ENCODE peak calls at places on chromosomes 6 and 20, in six cellular contexts. Z is PC-3; N is brain microvascular endothelial cell; Q is CD8-positive, alpha-beta T cell; Y is IMR-90; D is ovary. L is an unnamed sample.

GRCh38 chr6:30643656-30644055 is 3.3 kb upstream of the C6orf136 start:
- DNase-seq in Q (no peak), D (no peak), Z (no peak), N (no peak), Y (no peak), L (no peak)

GRCh38 chr6:73873081-73873480 is 177.1 kb downstream of the CD109 start:
- DNase-seq in N (no peak), Z (no peak), Q (no peak), D (no peak), Y (peak), L (no peak)

GRCh38 chr6:21157186-21157929 is 436.2 kb upstream of the SOX4 start:
- DNase-seq in D (no peak), Z (no peak), Q (no peak), N (no peak), Y (no peak), L (no peak)

GRCh38 chr6:7108196-7108963 is 619 bp downstream of the RREB1 start:
- DNase-seq in Y (peak), Q (peak), D (peak), Z (peak), N (peak), L (no peak)

GRCh38 chr20:34703573-34704176 is 469 bp upstream of the TP53INP2 start:
- DNase-seq in N (peak), D (no peak), Q (no peak), Z (peak), Y (peak), L (peak)

GRCh38 chr20:9978395-9979004 is 56.3 kb upstream of the ANKEF1 start:
- DNase-seq in N (peak), Y (peak), D (no peak), Q (peak), Z (peak), L (no peak)

GRCh38 chr6:145147981-145148380 is 587.3 kb downstream of the EPM2A start:
- DNase-seq in N (no peak), Y (no peak), D (no peak), Q (no peak), Z (no peak), L (no peak)

GRCh38 chr6:152634773-152635172 is 2.4 kb downstream of the SYNE1 start:
- DNase-seq in D (no peak), Z (no peak), N (no peak), Q (peak), Y (no peak), L (no peak)

GRCh38 chr6:149990672-149991402 is 27.1 kb downstream of the ULBP1 start:
- DNase-seq in D (no peak), Z (no peak), Y (no peak), Q (no peak), N (no peak), L (no peak)

GRCh38 chr6:83252717-83253116 is 59.6 kb downstream of the RWDD2A start:
- DNase-seq in D (no peak), N (peak), Y (peak), Q (no peak), Z (peak), L (no peak)

GRCh38 chr20:5127204-5127858 is 523 bp downstream of the CDS2 start:
- DNase-seq in Q (peak), Z (peak), Y (peak), N (no peak), D (peak), L (no peak)

GRCh38 chr6:135025775-135026174 is 28.8 kb downstream of the HBS1L start:
- DNase-seq in N (no peak), D (no peak), Q (no peak), Y (no peak), Z (no peak), L (no peak)

GRCh38 chr6:135025175-135025574 is 29.4 kb downstream of the HBS1L start:
- DNase-seq in N (no peak), Q (no peak), Z (no peak), Y (no peak), D (no peak), L (no peak)

GRCh38 chr6:135033238-135033637 is 21.4 kb downstream of the HBS1L start:
- DNase-seq in D (no peak), Y (no peak), Q (no peak), Z (no peak), N (no peak), L (no peak)

GRCh38 chr6:135030056-135030473 is 24.6 kb downstream of the HBS1L start:
- DNase-seq in Y (no peak), N (no peak), Z (no peak), D (no peak), Q (no peak), L (no peak)

DNA sequence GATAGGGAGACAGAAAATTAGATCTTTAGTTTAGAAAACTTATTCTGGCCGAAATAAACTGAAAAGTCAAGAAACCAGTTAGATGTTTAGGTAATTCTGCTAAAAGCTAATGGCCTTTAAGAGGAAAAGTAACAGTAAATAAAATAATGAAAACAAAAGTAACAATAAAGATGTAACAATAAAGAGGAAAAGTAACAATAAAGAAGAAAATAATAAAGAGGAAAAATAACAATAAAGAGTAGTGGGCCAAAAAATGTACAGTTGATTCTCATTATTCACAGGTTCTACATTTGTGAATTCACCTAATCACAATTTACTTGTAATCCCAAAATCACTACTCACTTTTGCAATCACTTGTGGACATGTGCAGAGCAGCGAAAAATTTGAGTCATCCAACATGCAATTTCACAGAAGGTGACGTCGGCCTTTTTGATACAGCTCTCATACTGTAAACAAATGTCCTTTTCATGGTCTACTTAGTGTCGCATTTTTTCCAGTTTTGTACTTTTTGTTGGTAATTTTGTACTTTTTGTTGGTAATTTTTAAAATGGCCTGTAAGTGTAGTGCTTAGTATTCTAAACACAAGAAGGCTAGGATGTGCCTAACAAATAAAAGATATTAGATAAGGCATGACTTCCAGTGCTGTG is 24.0 kb downstream of the HBS1L start:
- DNase-seq in N (no peak), Z (no peak), Q (no peak), D (no peak), Y (peak), L (no peak)
- H3K27ac ChIP-seq in N (no peak), Z (no peak), Q (no peak), D (no peak), Y (no peak), L (no peak)

GRCh38 chr20:1861347-1861987 is 33.7 kb upstream of the SIRPA start:
- DNase-seq in D (no peak), N (peak), Z (no peak), Q (no peak), Y (peak), L (no peak)

GRCh38 chr20:1857403-1857941 is 37.7 kb upstream of the SIRPA start:
- DNase-seq in D (no peak), N (no peak), Z (no peak), Q (no peak), Y (no peak), L (no peak)

GRCh38 chr20:1860446-1860845 is 34.8 kb upstream of the SIRPA start:
- DNase-seq in Y (peak), N (peak), Z (peak), D (no peak), Q (no peak), L (no peak)

GRCh38 chr20:1856419-1856818 is 38.8 kb upstream of the SIRPA start:
- DNase-seq in Q (no peak), Z (no peak), D (no peak), N (no peak), Y (no peak), L (no peak)

GRCh38 chr20:1858859-1859258 is 36.3 kb upstream of the SIRPA start:
- DNase-seq in D (no peak), Y (peak), Z (no peak), Q (no peak), N (no peak), L (no peak)
- TF ChIP-seq CTCF in D (no peak), Y (no peak), Z (no peak), Q (no peak), N (no peak), L (no peak)

GRCh38 chr20:57473246-57474042 is 51.5 kb downstream of the CTCFL start:
- DNase-seq in N (no peak), Q (no peak), Z (no peak), Y (no peak), D (peak), L (no peak)
- H3K27ac ChIP-seq in N (no peak), Q (no peak), Z (no peak), Y (no peak), D (no peak), L (no peak)

DNA sequence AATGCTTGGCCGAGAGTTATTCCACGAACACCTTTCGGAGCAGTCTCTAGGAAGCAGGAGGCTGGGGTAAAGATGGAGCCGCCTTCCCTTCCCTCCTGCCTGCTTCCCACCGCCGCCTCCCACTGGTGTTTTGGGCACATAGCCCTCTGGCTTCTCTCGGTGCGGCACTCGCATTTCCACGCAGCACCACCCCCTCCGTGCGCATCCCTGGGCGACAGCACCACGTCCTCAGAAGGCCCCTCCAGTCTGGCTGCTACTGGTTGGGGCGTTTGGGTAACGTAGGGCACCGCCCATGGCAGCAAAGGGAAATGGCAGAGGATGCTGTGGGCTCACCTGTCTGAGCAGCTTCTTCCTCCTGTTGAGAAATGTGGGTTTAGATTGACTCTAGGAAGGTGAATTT is 2.4 kb downstream of the COL20A1 start:
- DNase-seq in D (no peak), Z (no peak), Q (no peak), Y (no peak), N (no peak), L (no peak)
- TF ChIP-seq CTCF in D (no peak), Z (peak), Q (no peak), Y (no peak), N (peak), L (no peak)

GRCh38 chr20:36482044-36482473 is 59.3 kb upstream of the MYL9 start:
- DNase-seq in D (no peak), Q (no peak), Y (no peak), N (no peak), Z (no peak), L (no peak)
- H3K27ac ChIP-seq in D (no peak), Q (no peak), Y (no peak), N (no peak), Z (no peak), L (no peak)

DNA sequence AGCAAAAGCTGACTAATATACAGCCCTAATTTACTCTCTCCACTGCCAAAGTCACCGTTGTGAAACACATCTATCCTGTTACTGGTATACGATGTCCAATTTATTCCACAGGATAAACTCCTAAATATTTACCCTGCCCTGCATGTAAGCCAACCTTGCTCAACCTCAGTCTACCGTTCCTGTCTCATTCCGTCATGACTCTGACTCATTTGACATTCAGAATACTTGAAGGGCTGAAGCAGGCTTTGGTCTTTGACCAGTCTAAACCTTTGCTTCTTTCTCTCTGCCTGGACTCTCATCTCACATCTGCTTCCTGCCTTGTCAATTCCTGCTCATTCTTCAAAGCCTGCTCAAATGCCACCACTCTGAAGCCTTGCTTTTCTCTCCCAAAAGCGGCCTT is 157.5 kb downstream of the SCP2D1 start:
- DNase-seq in D (no peak), N (no peak), Y (no peak), Z (peak), Q (no peak), L (no peak)
- TF ChIP-seq CTCF in D (no peak), N (no peak), Y (no peak), Z (no peak), Q (no peak), L (no peak)

GRCh38 chr6:168102093-168102985 is 23.3 kb upstream of the FRMD1 start:
- DNase-seq in Z (no peak), N (no peak), D (peak), Y (no peak), Q (no peak), L (no peak)
- H3K27ac ChIP-seq in Z (no peak), N (no peak), D (no peak), Y (no peak), Q (no peak), L (no peak)

L was measured in vagina.